ENCODE peak calls at places on chromosomes 16 and 17, in four cellular contexts. N is CD8-positive, alpha-beta T cell; S is NB4; V is heart right ventricle. C is an unnamed sample.

GRCh38 chr17:60392845-60393702 is 1.1 kb upstream of the USP32 start:
- DNase-seq in S (peak), N (no peak), V (no peak), C (no peak)

GRCh38 chr16:75304521-75305363 is 53.3 kb upstream of the BCAR1 start:
- DNase-seq in V (peak), S (no peak), N (no peak), C (no peak)

GRCh38 chr16:49051626-49052025 is 230.0 kb downstream of the CBLN1 start:
- DNase-seq in V (no peak), N (no peak), S (no peak), C (no peak)

GRCh38 chr17:83082435-83082834 is 3.0 kb downstream of the METRNL start:
- DNase-seq in V (no peak), S (no peak), N (no peak), C (no peak)

GRCh38 chr17:83171661-83172060 is 92.3 kb downstream of the METRNL start:
- DNase-seq in V (no peak), S (no peak), N (no peak), C (no peak)

GRCh38 chr16:7268182-7268581 is 64.5 kb upstream of the RBFOX1 start:
- DNase-seq in N (no peak), V (no peak), S (peak), C (no peak)

GRCh38 chr17:68381076-68381900 is 76.0 kb downstream of the WIPI1 start:
- DNase-seq in N (no peak), S (no peak), V (no peak), C (no peak)

GRCh38 chr17:45310380-45311324 is 6.2 kb downstream of the MAP3K14 start:
- DNase-seq in N (no peak), S (no peak), V (peak), C (no peak)

GRCh38 chr16:2787406-2787805 is at the start of gene PRSS33:
- DNase-seq in N (no peak), V (no peak), S (no peak), C (no peak)

GRCh38 chr17:57995076-57995956 is 7.3 kb upstream of the VEZF1 start:
- DNase-seq in S (peak), N (peak), V (peak), C (peak)

GRCh38 chr16:29816694-29817441 is 916 bp downstream of the PAGR1 start:
- DNase-seq in S (peak), N (peak), V (peak), C (no peak)

GRCh38 chr17:71553381-71553780 is 567.4 kb upstream of the SOX9 start:
- DNase-seq in S (no peak), N (no peak), V (no peak), C (no peak)

GRCh38 chr16:11575223-11575589 is 11.5 kb downstream of the LITAF start:
- DNase-seq in V (no peak), S (no peak), N (no peak), C (no peak)

GRCh38 chr16:2437032-2437790 is 8.0 kb downstream of the CCNF start:
- DNase-seq in N (no peak), S (no peak), V (no peak), C (no peak)

GRCh38 chr16:1895068-1895467 is 23.1 kb upstream of the MEIOB start:
- DNase-seq in V (no peak), N (no peak), S (no peak), C (no peak)

GRCh38 chr16:49116873-49117272 is 164.8 kb downstream of the CBLN1 start:
- DNase-seq in N (no peak), S (no peak), V (no peak), C (no peak)

GRCh38 chr17:38732376-38733314 is 2.5 kb downstream of the CISD3 start:
- DNase-seq in V (no peak), S (no peak), N (no peak), C (no peak)

GRCh38 chr17:44522883-44523671 is 19.9 kb upstream of the GPATCH8 start:
- DNase-seq in V (peak), N (peak), S (peak), C (no peak)

GRCh38 chr16:70695351-70696070 is 9.7 kb upstream of the MTSS2 start:
- DNase-seq in N (peak), V (peak), S (peak), C (no peak)

GRCh38 chr17:60640503-60640902 is 37.1 kb upstream of the BCAS3 start:
- DNase-seq in V (no peak), S (peak), N (no peak), C (no peak)

GRCh38 chr16:4862639-4863038 is 15.4 kb downstream of the UBN1 start:
- DNase-seq in V (no peak), S (peak), N (no peak), C (no peak)

GRCh38 chr17:76497979-76498885 is 3.0 kb downstream of the RHBDF2 start:
- DNase-seq in N (no peak), S (no peak), V (peak), C (no peak)

GRCh38 chr16:81729451-81729850 is 49.6 kb upstream of the PLCG2 start:
- DNase-seq in V (no peak), N (no peak), S (peak), C (no peak)

GRCh38 chr16:85602831-85603755 is 10.0 kb upstream of the GSE1 start:
- DNase-seq in V (no peak), N (no peak), S (no peak), C (no peak)

GRCh38 chr17:57823469-57824401 is 26.1 kb downstream of the MRPS23 start:
- DNase-seq in V (no peak), N (no peak), S (peak), C (no peak)

GRCh38 chr17:14845562-14846335 is 419.4 kb downstream of the PMP22 start:
- DNase-seq in V (no peak), S (no peak), N (no peak), C (no peak)

GRCh38 chr17:35879748-35880654 is at the start of gene CCL5:
- DNase-seq in V (no peak), S (peak), N (no peak), C (peak)

GRCh38 chr17:37774508-37774907 is 29.6 kb upstream of the HNF1B start:
- DNase-seq in S (peak), N (no peak), V (no peak), C (peak)

GRCh38 chr17:44655983-44656700 is at the start of gene MEIOC:
- DNase-seq in V (no peak), S (no peak), N (peak), C (peak)

GRCh38 chr16:1971678-1972489 is at the start of gene TBL3:
- DNase-seq in S (peak), N (peak), V (peak), C (peak)

GRCh38 chr17:42953669-42954068 is 10.6 kb downstream of the AARSD1 start:
- DNase-seq in S (no peak), N (no peak), V (no peak), C (no peak)

GRCh38 chr17:2899911-2900310 is 103.7 kb downstream of the RAP1GAP2 start:
- DNase-seq in V (no peak), N (no peak), S (no peak), C (no peak)
- TF ChIP-seq CTCF in V (no peak), N (no peak), S (no peak), C (no peak)

DNA sequence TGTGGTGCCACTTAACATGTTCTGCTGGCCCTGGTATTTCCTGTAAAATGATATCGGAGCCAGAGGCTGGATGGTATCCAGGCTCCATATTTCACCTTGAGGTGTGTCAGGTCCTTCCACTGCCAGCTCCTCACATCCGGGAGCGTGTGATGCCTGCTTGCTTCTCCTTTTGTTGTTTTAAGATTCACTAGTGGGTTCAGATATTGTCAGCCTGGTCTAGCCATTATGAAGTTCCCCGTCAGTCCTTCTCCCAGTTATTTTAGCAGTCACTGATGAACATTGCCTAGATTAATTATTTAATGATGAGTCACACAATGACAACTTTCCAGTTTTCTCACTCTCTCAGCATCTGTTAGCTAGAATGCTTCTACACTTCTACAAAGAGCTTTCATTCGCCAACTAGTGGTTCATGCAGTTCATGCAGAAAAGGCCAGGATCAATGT is 11.3 kb downstream of the DNAAF1 start:
- DNase-seq in V (no peak), N (no peak), S (no peak), C (no peak)
- TF ChIP-seq CTCF in V (no peak), N (no peak), S (no peak), C (no peak)

DNA sequence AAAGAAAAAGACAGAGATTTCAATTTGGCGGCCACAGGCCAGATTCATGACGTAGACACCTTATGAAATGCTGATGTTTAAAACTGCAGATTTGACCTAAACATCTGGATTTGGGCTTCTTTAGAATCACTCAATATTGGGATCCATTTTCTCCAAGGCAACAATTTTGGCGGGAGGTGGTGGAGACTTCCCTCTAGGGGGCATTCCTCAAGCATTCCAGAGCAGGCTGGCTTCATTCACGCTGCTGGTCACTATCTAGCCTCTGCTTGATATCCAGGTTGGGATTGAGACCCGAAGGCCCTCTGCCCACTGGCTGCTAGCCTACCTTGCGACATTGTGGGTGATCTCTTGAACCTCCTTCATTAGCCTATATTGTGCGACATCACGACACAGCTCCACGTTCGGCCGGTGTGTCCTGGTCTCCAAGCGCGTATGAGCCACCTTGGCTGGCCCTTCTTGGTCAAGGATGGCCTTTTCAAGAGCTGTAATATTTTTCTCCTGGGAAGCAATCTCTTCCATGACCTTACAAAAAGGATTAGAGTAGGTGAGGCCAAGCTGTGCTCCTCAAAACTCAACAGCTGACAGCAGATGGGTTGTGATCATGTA is 24.5 kb downstream of the FBXO39 start:
- DNase-seq in S (no peak), V (no peak), N (no peak), C (no peak)
- TF ChIP-seq CTCF in S (no peak), V (no peak), N (no peak), C (no peak)

GRCh38 chr16:47873434-47873833 is 282.4 kb downstream of the ABCC12 start:
- DNase-seq in N (no peak), V (no peak), S (peak), C (no peak)
- TF ChIP-seq CTCF in N (no peak), V (no peak), S (peak), C (no peak)

DNA sequence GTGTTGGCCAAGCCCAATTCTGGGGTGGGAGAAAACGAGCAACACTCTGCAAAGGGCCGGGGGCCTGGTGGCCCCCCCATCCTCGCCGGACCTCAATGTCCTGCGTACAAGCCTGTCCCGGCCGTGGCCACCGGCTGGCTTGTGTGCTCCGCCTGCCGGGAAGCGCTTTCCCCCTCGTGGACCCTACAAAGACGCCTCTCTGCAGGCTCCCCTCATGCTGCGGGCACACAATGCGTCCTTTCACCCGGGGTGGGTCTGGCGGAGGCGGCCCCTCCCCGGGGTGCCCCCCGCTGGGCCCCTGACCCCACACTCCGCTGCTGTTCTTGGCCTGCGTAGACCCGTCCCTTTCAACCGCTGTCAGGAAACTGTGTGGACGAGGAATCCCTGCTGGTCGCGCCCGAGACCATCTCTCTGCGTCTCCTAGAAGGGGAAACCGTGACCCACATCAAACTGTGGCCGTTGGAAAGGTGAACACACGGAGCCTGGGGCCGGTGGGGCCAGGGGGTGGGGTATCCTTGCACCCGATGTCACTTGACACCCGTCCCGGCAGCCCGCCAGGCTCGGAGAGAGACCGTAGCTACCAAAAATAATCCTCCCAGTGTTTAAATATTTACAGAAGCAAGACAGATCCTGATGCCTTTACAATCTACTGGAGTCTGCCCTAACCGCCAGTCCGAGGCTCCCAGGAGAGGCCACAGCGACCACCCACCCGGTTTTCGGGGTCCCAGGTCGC is 43.6 kb downstream of the TBC1D16 start:
- DNase-seq in V (peak), N (no peak), S (no peak), C (peak)
- TF ChIP-seq CTCF in V (peak), N (no peak), S (no peak), C (no peak)

GRCh38 chr16:50595854-50596253 is 47.7 kb downstream of the NKD1 start:
- DNase-seq in V (no peak), N (no peak), S (no peak), C (no peak)

GRCh38 chr16:50594332-50595260 is 46.4 kb downstream of the NKD1 start:
- DNase-seq in V (no peak), S (no peak), N (no peak), C (no peak)

GRCh38 chr16:50591800-50592771 is 43.9 kb downstream of the NKD1 start:
- DNase-seq in V (peak), S (no peak), N (no peak), C (no peak)

GRCh38 chr16:50592996-50593395 is 44.8 kb downstream of the NKD1 start:
- DNase-seq in V (no peak), S (no peak), N (no peak), C (no peak)

GRCh38 chr16:50593410-50594139 is 45.4 kb downstream of the NKD1 start:
- DNase-seq in N (no peak), S (peak), V (no peak), C (no peak)
- TF ChIP-seq CTCF in N (no peak), S (peak), V (peak), C (no peak)

GRCh38 chr17:5781236-5781927 is 197.1 kb upstream of the NLRP1 start:
- DNase-seq in V (no peak), S (no peak), N (no peak), C (no peak)

GRCh38 chr17:5784791-5785190 is 200.5 kb upstream of the NLRP1 start:
- DNase-seq in N (no peak), S (no peak), V (no peak), C (no peak)

GRCh38 chr17:5783851-5784250 is 199.5 kb upstream of the NLRP1 start:
- DNase-seq in S (no peak), N (no peak), V (no peak), C (no peak)

GRCh38 chr17:5783269-5783668 is 199.0 kb upstream of the NLRP1 start:
- DNase-seq in V (no peak), S (no peak), N (no peak), C (no peak)

DNA sequence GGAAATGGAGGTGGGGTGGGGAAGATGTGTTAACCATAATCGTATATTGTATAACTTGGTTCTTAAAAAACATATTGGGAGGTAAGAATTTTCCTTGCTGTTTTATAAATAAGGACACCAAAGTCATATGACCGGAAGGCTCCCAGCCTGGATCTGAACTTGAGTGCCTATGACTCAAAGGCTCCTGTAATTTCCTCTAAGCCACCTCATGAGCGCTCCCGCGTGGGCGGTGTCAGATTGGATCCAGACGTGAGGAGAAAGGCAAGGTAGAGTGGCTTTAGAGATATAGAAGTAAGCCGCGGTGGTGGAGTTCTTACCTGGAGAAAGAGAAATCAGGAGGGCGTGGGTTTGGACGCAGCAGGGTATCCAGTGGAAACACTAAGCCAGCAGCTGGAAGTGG is 196.2 kb upstream of the NLRP1 start:
- DNase-seq in N (no peak), V (no peak), S (no peak), C (no peak)
- TF ChIP-seq CTCF in N (no peak), V (no peak), S (no peak), C (no peak)